ENCODE peak calls at places on chromosomes 7 and 10, in five cellular contexts. M is SK-N-SH, L is stomach, J is ovary, G is transverse colon. D is an unnamed sample. For H3K4me1, the result is how much of the 10 kb centered on the place peaks cover.

GRCh38 chr7:30851651-30852359 is 59.8 kb upstream of the AQP1 start:
- DNase-seq in M (no peak), L (no peak), J (no peak), G (no peak), D (no peak)

GRCh38 chr10:12793106-12793505 is 208.4 kb downstream of the CCDC3 start:
- DNase-seq in M (no peak), L (no peak), J (no peak), G (no peak), D (no peak)

GRCh38 chr10:25758041-25758457 is 176.0 kb upstream of the MYO3A start:
- DNase-seq in M (peak), L (no peak), J (no peak), G (no peak), D (no peak)

GRCh38 chr10:58806970-58807630 is 294.4 kb downstream of the BICC1 start:
- DNase-seq in M (no peak), L (no peak), J (no peak), G (no peak), D (no peak)

GRCh38 chr7:122413339-122413738 is 108.8 kb upstream of the FEZF1 start:
- DNase-seq in M (no peak), L (no peak), J (no peak), G (no peak), D (no peak)

GRCh38 chr10:80144302-80145131 is 12.0 kb downstream of the PLAC9 start:
- DNase-seq in M (peak), L (peak), J (peak), G (peak), D (peak)

GRCh38 chr10:71611709-71612422 is 107.7 kb downstream of the C10orf105 start:
- DNase-seq in M (no peak), L (no peak), J (no peak), G (no peak), D (no peak)

GRCh38 chr7:28922618-28923331 is 35.4 kb downstream of the TRIL start:
- DNase-seq in M (peak), L (peak), J (peak), G (peak), D (peak)

GRCh38 chr7:149778327-149778637 is 4.9 kb upstream of the ZNF467 start:
- DNase-seq in M (no peak), L (no peak), J (no peak), G (no peak), D (no peak)

GRCh38 chr10:62694537-62695126 is 109.9 kb upstream of the ADO start:
- DNase-seq in M (no peak), L (no peak), J (no peak), G (no peak), D (no peak)

GRCh38 chr10:30527623-30528426 is 93.8 kb downstream of the MAP3K8 start:
- DNase-seq in M (no peak), L (no peak), J (no peak), G (no peak), D (no peak)

GRCh38 chr10:101231912-101232689 is 2.8 kb upstream of the LBX1 start:
- DNase-seq in M (no peak), L (no peak), J (no peak), G (no peak), D (no peak)

GRCh38 chr10:114412907-114413386 is 8.6 kb upstream of the AFAP1L2 start:
- DNase-seq in M (no peak), L (no peak), J (no peak), G (no peak), D (no peak)

GRCh38 chr10:114920459-114920858 is 17.5 kb upstream of the TRUB1 start:
- DNase-seq in M (no peak), L (no peak), J (no peak), G (no peak), D (no peak)

GRCh38 chr10:21534611-21535493 is 820 bp downstream of the MLLT10 start:
- DNase-seq in M (peak), L (peak), J (peak), G (peak), D (no peak)

GRCh38 chr10:47449102-47449978 is 34.6 kb downstream of the ANXA8 start:
- DNase-seq in M (no peak), L (no peak), J (peak), G (no peak), D (no peak)

GRCh38 chr10:97542169-97543024 is 30.2 kb upstream of the ANKRD2 start:
- DNase-seq in M (no peak), L (peak), J (peak), G (peak), D (peak)

GRCh38 chr10:79349072-79349491 is 1.8 kb downstream of the PPIF start:
- DNase-seq in M (no peak), L (no peak), J (no peak), G (no peak), D (no peak)

GRCh38 chr10:34729619-34730018 is 85.5 kb downstream of the PARD3 start:
- DNase-seq in M (no peak), L (no peak), J (no peak), G (no peak), D (no peak)

GRCh38 chr7:88485811-88486210 is 179.1 kb upstream of the STEAP4 start:
- DNase-seq in M (no peak), L (no peak), J (no peak), G (no peak), D (no peak)

GRCh38 chr10:115624448-115624847 is 531.3 kb downstream of the ATRNL1 start:
- DNase-seq in M (no peak), L (no peak), J (no peak), G (no peak), D (no peak)

GRCh38 chr10:84391326-84391725 is 62.9 kb downstream of the CCSER2 start:
- DNase-seq in M (no peak), L (no peak), J (no peak), G (no peak), D (no peak)

GRCh38 chr10:79275431-79275851 is 71.8 kb upstream of the PPIF start:
- DNase-seq in M (peak), L (peak), J (peak), G (no peak), D (peak)

GRCh38 chr10:17624996-17625395 is 7.8 kb upstream of the HACD1 start:
- DNase-seq in M (no peak), L (no peak), J (no peak), G (no peak), D (no peak)

GRCh38 chr10:32263300-32263699 is 83.7 kb downstream of the EPC1 start:
- DNase-seq in M (no peak), L (no peak), J (no peak), G (no peak), D (no peak)

GRCh38 chr10:100338434-100339036 is 8.5 kb upstream of the SCD start:
- DNase-seq in M (peak), L (peak), J (peak), G (peak), D (no peak)

GRCh38 chr7:135100856-135101255 is 47.0 kb upstream of the TMEM140 start:
- DNase-seq in M (no peak), L (no peak), J (no peak), G (no peak), D (no peak)
- TF ChIP-seq CTCF in M (no peak), L (no peak), J (no peak), G (no peak), D (no peak)

DNA sequence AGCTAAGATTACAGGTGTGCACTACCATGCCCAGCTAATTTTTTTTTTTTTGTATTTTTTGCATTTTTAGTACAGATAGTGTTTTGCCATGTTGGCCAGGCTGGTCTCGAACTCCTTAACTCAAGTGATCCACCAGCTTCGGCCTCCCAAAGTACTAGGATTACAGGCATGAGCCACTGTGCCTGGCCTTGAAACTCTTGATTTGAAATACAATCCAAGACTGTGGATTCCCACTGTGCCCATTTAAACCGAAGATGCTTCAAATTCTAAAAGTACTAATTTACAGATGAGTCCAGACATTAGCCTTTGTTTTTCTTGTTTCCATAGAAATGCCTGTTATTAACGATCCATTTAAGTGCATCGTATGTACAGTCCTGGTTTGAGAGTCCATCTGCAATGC is 130.9 kb downstream of the CACNA2D1 start:
- DNase-seq in M (no peak), L (no peak), J (no peak), G (no peak), D (no peak)
- TF ChIP-seq EP300 in M (no peak), L (no peak), J (no peak), G (no peak), D (no peak)

DNA sequence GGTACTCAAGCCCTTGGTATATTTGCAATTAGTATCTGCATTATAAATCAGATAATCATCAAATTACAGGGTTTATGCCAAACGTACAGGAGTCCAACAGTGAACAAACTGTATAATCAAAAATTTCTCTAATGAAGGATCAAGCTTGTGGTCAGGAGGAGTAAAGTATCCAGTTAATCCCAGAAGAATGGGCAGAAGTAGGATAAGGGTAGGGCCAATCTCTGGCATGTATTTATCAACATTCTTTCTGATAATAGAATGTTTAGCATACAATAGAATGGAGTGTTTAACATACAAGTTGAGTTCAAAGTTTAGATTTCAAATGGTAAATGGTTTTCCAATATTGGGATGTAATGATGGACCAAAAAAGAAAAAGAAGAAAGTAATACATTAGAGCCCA is 103.0 kb downstream of the CALD1 start:
- DNase-seq in M (no peak), L (no peak), J (no peak), G (no peak), D (no peak)
- H3K4me1 ChIP-seq in M (under half), L (half or more), J (under half), G (under half), D (under half)

GRCh38 chr10:46053534-46054434 is 7.7 kb upstream of the MSMB start:
- DNase-seq in M (no peak), L (no peak), J (no peak), G (no peak), D (no peak)

GRCh38 chr10:46055771-46056170 is 9.7 kb upstream of the MSMB start:
- DNase-seq in M (no peak), L (no peak), J (no peak), G (no peak), D (no peak)

GRCh38 chr10:46052791-46053375 is 6.8 kb upstream of the MSMB start:
- DNase-seq in M (no peak), L (no peak), J (no peak), G (no peak), D (no peak)

GRCh38 chr10:46060706-46061105 is 14.6 kb upstream of the MSMB start:
- DNase-seq in M (no peak), L (no peak), J (no peak), G (no peak), D (no peak)

DNA sequence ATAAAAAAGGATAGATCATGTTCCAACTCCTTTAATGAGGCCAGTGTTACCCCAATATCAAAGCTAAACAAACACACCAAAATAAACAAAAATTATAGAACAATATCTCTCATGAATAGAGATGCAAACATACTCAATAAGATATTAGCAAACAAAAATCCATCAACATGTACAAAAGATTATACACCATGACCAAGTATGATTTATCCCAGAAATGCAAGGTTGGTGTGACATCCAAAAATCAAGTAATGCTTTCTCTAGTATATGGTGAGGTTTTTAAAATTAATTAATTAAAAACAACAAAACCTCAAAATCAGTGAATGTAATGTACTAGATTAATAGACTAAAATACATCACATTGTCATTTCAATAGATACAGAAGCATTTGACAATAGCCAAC is 11.0 kb upstream of the MSMB start:
- DNase-seq in M (no peak), L (no peak), J (no peak), G (no peak), D (no peak)
- TF ChIP-seq CTCF in M (no peak), L (no peak), J (no peak), G (no peak), D (no peak)

DNA sequence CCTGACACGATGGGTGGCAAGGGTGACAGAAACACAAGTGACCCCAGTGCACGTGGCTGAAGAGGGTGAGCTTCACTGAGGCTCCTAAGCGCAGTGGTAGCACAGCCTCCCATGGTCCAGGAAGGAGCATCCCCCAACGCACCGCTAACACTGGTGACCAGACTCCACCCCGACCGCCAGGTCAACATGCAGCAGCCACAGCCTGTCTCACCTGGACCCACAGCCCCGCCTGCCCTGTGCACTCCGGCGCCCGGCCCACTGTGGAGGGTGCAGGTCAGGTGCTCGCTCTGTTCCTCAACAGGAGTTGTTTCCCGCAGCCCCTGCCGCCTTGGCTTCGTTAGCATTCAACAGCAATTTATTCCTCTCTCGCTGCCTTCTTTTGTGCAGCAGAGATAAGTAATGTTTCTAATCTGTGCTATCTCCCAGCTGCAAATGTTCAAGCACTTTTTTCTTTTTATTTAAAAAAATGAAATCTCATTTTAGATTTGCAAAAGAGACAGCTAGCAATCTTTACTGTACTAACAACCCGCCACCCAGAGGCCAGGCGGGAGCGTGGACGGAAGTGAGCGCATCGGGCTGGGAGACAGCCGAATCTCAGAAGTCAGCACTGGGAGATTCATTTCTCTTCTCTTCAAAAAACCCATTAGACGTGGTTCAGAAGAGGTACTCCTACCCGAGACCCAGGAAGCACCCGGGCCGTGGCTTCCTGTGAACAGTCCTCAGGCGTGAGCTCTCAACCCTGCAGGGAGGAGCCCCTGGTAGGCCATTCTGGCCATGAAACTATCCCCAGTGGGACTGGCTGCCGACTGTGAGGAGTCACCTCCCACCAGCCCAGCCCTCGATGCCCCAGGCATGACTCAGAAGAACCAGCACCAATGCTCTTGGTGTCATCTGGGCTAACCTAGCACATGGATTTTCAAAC is 133.4 kb downstream of the MAD1L1 start:
- DNase-seq in M (no peak), L (no peak), J (no peak), G (no peak), D (no peak)
- TF ChIP-seq EP300 in M (no peak), L (no peak), J (no peak), G (no peak), D (no peak)

GRCh38 chr7:131529179-131529578 is 27.2 kb downstream of the PODXL start:
- DNase-seq in M (no peak), L (no peak), J (peak), G (no peak), D (no peak)

GRCh38 chr7:131532570-131533091 is 23.8 kb downstream of the PODXL start:
- DNase-seq in M (no peak), L (no peak), J (peak), G (no peak), D (no peak)

GRCh38 chr7:131529617-131530016 is 26.8 kb downstream of the PODXL start:
- DNase-seq in M (no peak), L (no peak), J (peak), G (no peak), D (no peak)

GRCh38 chr7:131527462-131527861 is 29.0 kb downstream of the PODXL start:
- DNase-seq in M (no peak), L (no peak), J (no peak), G (no peak), D (no peak)

GRCh38 chr7:131530137-131530536 is 26.3 kb downstream of the PODXL start:
- DNase-seq in M (no peak), L (no peak), J (peak), G (no peak), D (no peak)
- H3K4me1 ChIP-seq in M (under half), L (under half), J (under half), G (under half), D (under half)

GRCh38 chr7:49563693-49564378 is 209.6 kb upstream of the VWC2 start:
- DNase-seq in M (no peak), L (no peak), J (no peak), G (no peak), D (no peak)

DNA sequence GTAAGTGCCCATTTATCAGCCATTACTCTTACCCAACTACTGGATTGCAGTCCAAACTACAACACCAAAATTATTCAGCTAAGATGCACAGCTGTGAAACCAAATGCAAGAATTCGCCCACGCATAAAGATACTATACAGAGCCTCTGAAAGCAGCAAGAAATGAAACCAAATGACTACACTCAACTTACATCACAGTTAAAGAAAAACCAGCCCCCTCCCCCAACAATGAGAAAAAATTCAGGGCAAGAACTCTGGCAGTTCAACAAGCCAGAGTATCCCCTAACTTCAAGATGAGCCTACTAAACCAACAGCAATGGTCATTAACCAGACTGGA is 209.1 kb upstream of the VWC2 start:
- DNase-seq in M (no peak), L (no peak), J (no peak), G (no peak), D (no peak)
- TF ChIP-seq CTCF in M (no peak), L (no peak), J (no peak), G (no peak), D (no peak)